ENCODE peak calls at places on chromosomes 11 and 22, in four cellular contexts. V is Karpas-422, G is keratinocyte, B is astrocyte. A is an unnamed sample.
A peak's percentile ranks its signal among the peaks of the same experiment; 100 is the strongest.

GRCh38 chr11:16169541-16169940 is 186.8 kb downstream of the SOX6 start:
- DNase-seq in V (no peak), G (no peak), B (no peak), A (no peak)

GRCh38 chr11:120523196-120523595 is 11.6 kb downstream of the GRIK4 start:
- DNase-seq in V (no peak), G (no peak), B (no peak), A (no peak)

GRCh38 chr11:107741044-107741823 is 29.4 kb upstream of the SLN start:
- DNase-seq in V (peak; percentile 90), G (no peak), B (no peak), A (no peak)

GRCh38 chr22:26847046-26847445 is 189.7 kb downstream of the MIAT start:
- DNase-seq in V (no peak), G (no peak), B (peak; percentile 44), A (no peak)

GRCh38 chr11:607971-608659 is 7.6 kb downstream of the IRF7 start:
- DNase-seq in V (no peak), G (no peak), B (no peak), A (no peak)

GRCh38 chr11:34327804-34328631 is 29.8 kb downstream of the ABTB2 start:
- DNase-seq in V (no peak), G (no peak), B (no peak), A (no peak)

GRCh38 chr11:100925935-100926334 is 203.7 kb downstream of the PGR start:
- DNase-seq in V (no peak), G (peak; percentile 9), B (peak; percentile 89), A (peak; percentile 80)

GRCh38 chr11:121794671-121795070 is 321.3 kb downstream of the BLID start:
- DNase-seq in V (no peak), G (no peak), B (no peak), A (no peak)

GRCh38 chr22:43239102-43239875 is 52.4 kb upstream of the TTLL12 start:
- DNase-seq in V (no peak), G (no peak), B (no peak), A (no peak)

GRCh38 chr11:75453916-75454655 is 21.1 kb upstream of the KLHL35 start:
- DNase-seq in V (no peak), G (no peak), B (peak; percentile 88), A (peak; percentile 89)

GRCh38 chr11:43243901-43244300 is 67.9 kb upstream of the API5 start:
- DNase-seq in V (no peak), G (no peak), B (no peak), A (no peak)

GRCh38 chr22:48640890-48641771 is 1186.5 kb downstream of the BRD1 start:
- DNase-seq in V (no peak), G (no peak), B (no peak), A (no peak)

GRCh38 chr11:61799665-61800284 is 7.1 kb downstream of the FEN1 start:
- DNase-seq in V (no peak), G (no peak), B (no peak), A (no peak)

GRCh38 chr11:47856186-47856585 is 8.0 kb upstream of the NUP160 start:
- DNase-seq in V (no peak), G (no peak), B (no peak), A (peak; percentile 40)

GRCh38 chr11:88520391-88520790 is 182.9 kb upstream of the CTSC start:
- DNase-seq in V (no peak), G (no peak), B (no peak), A (no peak)

GRCh38 chr11:6204708-6205107 is 649 bp upstream of the C11orf42 start:
- DNase-seq in V (no peak), G (no peak), B (no peak), A (peak; percentile 17)

GRCh38 chr11:119774180-119774763 is 45.3 kb upstream of the NECTIN1 start:
- DNase-seq in V (peak; percentile 65), G (no peak), B (no peak), A (peak; percentile 25)

GRCh38 chr11:61023086-61024035 is 51.9 kb downstream of the CD6 start:
- DNase-seq in V (no peak), G (no peak), B (no peak), A (no peak)

GRCh38 chr22:44783581-44783980 is 31.2 kb downstream of the ARHGAP8 start:
- DNase-seq in V (no peak), G (no peak), B (no peak), A (no peak)

GRCh38 chr22:36277482-36278291 is 24.8 kb downstream of the APOL1 start:
- DNase-seq in V (peak; percentile 87), G (no peak), B (peak; percentile 35), A (peak; percentile 65)

GRCh38 chr11:78192911-78193341 is 4.2 kb downstream of the USP35 start:
- DNase-seq in V (no peak), G (no peak), B (no peak), A (no peak)

GRCh38 chr11:30364139-30364875 is 41.4 kb downstream of the ARL14EP start:
- DNase-seq in V (no peak), G (no peak), B (no peak), A (no peak)

GRCh38 chr11:86811637-86812321 is 11.4 kb downstream of the PRSS23 start:
- DNase-seq in V (no peak), G (no peak), B (peak; percentile 73), A (peak; percentile 81)

GRCh38 chr11:122036022-122036421 is 80.0 kb downstream of the BLID start:
- DNase-seq in V (no peak), G (no peak), B (peak; percentile 88), A (peak; percentile 87)

GRCh38 chr11:126355324-126355925 is at the start of gene ST3GAL4:
- DNase-seq in V (peak; percentile 85), G (no peak), B (no peak), A (peak; percentile 69)
- H3K4me2 ChIP-seq in V (peak within 1 kb of the TSS; percentile 81), G (peak within 1 kb of the TSS; percentile 79), B (peak within 1 kb of the TSS; percentile 95), A (peak within 1 kb of the TSS; percentile 94)

DNA sequence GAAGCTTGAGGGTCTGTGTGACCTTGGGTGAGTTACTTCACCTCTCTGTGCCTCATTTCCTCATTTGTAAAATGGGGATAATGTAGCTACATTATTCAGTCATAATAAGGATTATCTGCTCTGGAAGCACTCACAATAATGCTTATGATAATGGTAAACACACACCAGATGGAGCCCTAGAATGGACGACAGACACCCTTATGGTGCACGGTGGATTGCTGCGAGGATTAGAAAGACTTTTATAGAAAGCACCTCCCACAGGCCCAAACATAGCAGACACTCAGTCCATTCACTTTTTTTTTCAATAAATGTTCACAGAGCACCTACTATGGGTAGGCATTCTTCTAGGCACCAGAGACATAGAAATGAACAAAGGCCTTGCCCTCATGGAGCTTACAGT is 53.8 kb downstream of the LARGE1 start:
- DNase-seq in V (no peak), G (no peak), B (no peak), A (no peak)
- H3K79me2 ChIP-seq in V (no peaks in the 10 kb centered on the region), G (no peaks in the 10 kb centered on the region), B (peaks cover 4% of the 10 kb centered on the region), A (no peaks in the 10 kb centered on the region)

GRCh38 chr11:128902515-128903066 is 11.4 kb downstream of the KCNJ5 start:
- DNase-seq in V (no peak), G (no peak), B (peak; percentile 75), A (peak; percentile 84)
- H3K4me2 ChIP-seq in V (no peak overlapping the region), G (peak overlapping the region; percentile 66), B (peak overlapping the region; percentile 82), A (no peak overlapping the region)

GRCh38 chr11:59756496-59756840 is 1.3 kb downstream of the STX3 start:
- DNase-seq in V (no peak), G (no peak), B (peak; percentile 29), A (no peak)

GRCh38 chr11:59755701-59756495 is 722 bp downstream of the STX3 start:
- DNase-seq in V (no peak), G (no peak), B (peak; percentile 63), A (peak; percentile 77)

GRCh38 chr11:59754859-59755700 is at the start of gene STX3:
- DNase-seq in V (peak; percentile 78), G (no peak), B (peak; percentile 46), A (peak; percentile 61)

GRCh38 chr11:59758638-59759037 is 3.5 kb downstream of the STX3 start:
- DNase-seq in V (no peak), G (no peak), B (no peak), A (no peak)

DNA sequence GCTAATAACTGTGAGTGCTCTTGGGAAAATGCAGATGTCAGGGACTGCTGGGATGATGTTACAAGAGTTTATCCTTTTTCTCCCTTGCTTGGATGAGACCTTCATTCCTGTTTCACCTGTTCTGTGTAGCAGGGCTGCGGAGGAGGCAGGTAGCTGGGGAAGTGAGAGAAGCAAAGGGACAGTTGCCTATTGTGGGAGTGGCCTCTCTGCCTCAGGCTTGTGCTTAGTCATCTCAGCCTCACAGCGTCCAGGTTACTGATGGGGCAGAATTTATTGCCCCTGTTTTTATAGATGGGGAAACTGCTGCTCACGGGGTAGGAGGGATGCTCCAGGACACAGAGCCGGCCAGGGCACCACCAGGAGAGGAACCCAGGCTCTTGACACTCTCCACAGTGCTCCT is 1.7 kb downstream of the STX3 start:
- DNase-seq in V (no peak), G (no peak), B (no peak), A (peak; percentile 20)
- H3K79me2 ChIP-seq in V (no peaks in the 10 kb centered on the region), G (peaks cover 62% of the 10 kb centered on the region), B (peaks cover 25% of the 10 kb centered on the region), A (peaks cover 18% of the 10 kb centered on the region)

GRCh38 chr11:14907411-14908213 is 15.6 kb upstream of the CYP2R1 start:
- DNase-seq in V (peak; percentile 91), G (no peak), B (no peak), A (peak; percentile 20)

GRCh38 chr11:14905104-14906033 is 13.3 kb upstream of the CYP2R1 start:
- DNase-seq in V (peak; percentile 91), G (no peak), B (peak; percentile 15), A (peak; percentile 60)

GRCh38 chr11:14902650-14903350 is 10.8 kb upstream of the CYP2R1 start:
- DNase-seq in V (no peak), G (no peak), B (peak; percentile 54), A (peak; percentile 61)

GRCh38 chr11:14906614-14907392 is 14.8 kb upstream of the CYP2R1 start:
- DNase-seq in V (no peak), G (no peak), B (no peak), A (no peak)

DNA sequence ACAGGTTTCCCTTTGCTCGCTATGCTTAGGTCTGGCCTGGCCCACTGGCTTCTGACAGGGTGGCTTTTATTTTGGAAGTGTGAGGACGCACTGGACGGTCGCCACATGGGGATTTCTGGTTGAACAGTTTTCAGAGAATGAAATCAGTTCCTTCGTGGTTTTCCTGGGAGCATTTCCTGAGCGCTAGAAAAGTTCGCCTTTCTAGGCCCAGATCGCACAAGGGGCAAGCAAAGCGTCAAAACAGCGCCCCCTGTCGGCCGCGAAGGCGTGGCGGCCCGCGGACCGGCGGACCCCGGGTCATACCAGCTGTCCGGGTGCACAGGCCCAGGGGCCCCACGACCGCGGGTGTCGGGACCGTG is 12.7 kb upstream of the CYP2R1 start:
- DNase-seq in V (peak; percentile 87), G (no peak), B (peak; percentile 26), A (peak; percentile 75)
- H3K4me2 ChIP-seq in V (peak overlapping the region; percentile 91), G (no peak overlapping the region), B (peak overlapping the region; percentile 98), A (peak overlapping the region; percentile 78)

A was measured in fibroblast of lung.